ENCODE peak calls at places on chromosomes 7 and 10, in nine cellular contexts. One of them, this sample, is unnamed.

GRCh38 chr10:112461029-112461887 is 14.2 kb downstream of the VTI1A start:
- DNase-seq in type B pancreatic cell: no peak
- DNase-seq in neural crest cell: no peak
- DNase-seq in RWPE1: peak; percentile 26
- DNase-seq in spleen: no peak
- DNase-seq in EL: peak; percentile 84
- DNase-seq in BJ: no peak
- DNase-seq in activated T-cell treated with anti-CD3 and anti-CD28 coated beads for 48 hours: peak; percentile 32
- DNase-seq in NCI-H146: no peak
- DNase-seq in this sample: no peak

GRCh38 chr10:102704915-102705314 is 9.3 kb downstream of the ARL3 start:
- DNase-seq in type B pancreatic cell: no peak
- DNase-seq in neural crest cell: no peak
- DNase-seq in RWPE1: no peak
- DNase-seq in spleen: no peak
- DNase-seq in EL: peak; percentile 88
- DNase-seq in BJ: no peak
- DNase-seq in activated T-cell treated with anti-CD3 and anti-CD28 coated beads for 48 hours: no peak
- DNase-seq in NCI-H146: no peak
- DNase-seq in this sample: no peak

GRCh38 chr10:96995851-96996250 is 163.8 kb downstream of the LCOR start:
- DNase-seq in type B pancreatic cell: no peak
- DNase-seq in neural crest cell: no peak
- DNase-seq in RWPE1: no peak
- DNase-seq in spleen: no peak
- DNase-seq in EL: peak; percentile 67
- DNase-seq in BJ: no peak
- DNase-seq in activated T-cell treated with anti-CD3 and anti-CD28 coated beads for 48 hours: no peak
- DNase-seq in NCI-H146: no peak
- DNase-seq in this sample: no peak

GRCh38 chr10:86363184-86363832 is 3.3 kb downstream of the GRID1 start:
- DNase-seq in type B pancreatic cell: no peak
- DNase-seq in neural crest cell: peak; percentile 48
- DNase-seq in RWPE1: peak; percentile 44
- DNase-seq in spleen: peak; percentile 75
- DNase-seq in EL: no peak
- DNase-seq in BJ: no peak
- DNase-seq in activated T-cell treated with anti-CD3 and anti-CD28 coated beads for 48 hours: no peak
- DNase-seq in NCI-H146: peak; percentile 47
- DNase-seq in this sample: peak; percentile 17

GRCh38 chr7:117077658-117078057 is 124.4 kb downstream of the ST7 start:
- DNase-seq in type B pancreatic cell: no peak
- DNase-seq in neural crest cell: no peak
- DNase-seq in RWPE1: no peak
- DNase-seq in spleen: no peak
- DNase-seq in EL: no peak
- DNase-seq in BJ: no peak
- DNase-seq in activated T-cell treated with anti-CD3 and anti-CD28 coated beads for 48 hours: no peak
- DNase-seq in NCI-H146: peak; percentile 92
- DNase-seq in this sample: no peak

GRCh38 chr7:42197391-42197790 is 39.6 kb downstream of the GLI3 start:
- DNase-seq in type B pancreatic cell: no peak
- DNase-seq in neural crest cell: no peak
- DNase-seq in RWPE1: no peak
- DNase-seq in spleen: no peak
- DNase-seq in EL: peak; percentile 74
- DNase-seq in BJ: peak; percentile 48
- DNase-seq in activated T-cell treated with anti-CD3 and anti-CD28 coated beads for 48 hours: no peak
- DNase-seq in NCI-H146: no peak
- DNase-seq in this sample: no peak

GRCh38 chr7:4895766-4896165 is 12.2 kb upstream of the RADIL start:
- DNase-seq in type B pancreatic cell: no peak
- DNase-seq in neural crest cell: no peak
- DNase-seq in RWPE1: no peak
- DNase-seq in spleen: no peak
- DNase-seq in EL: no peak
- DNase-seq in BJ: no peak
- DNase-seq in activated T-cell treated with anti-CD3 and anti-CD28 coated beads for 48 hours: no peak
- DNase-seq in NCI-H146: no peak
- DNase-seq in this sample: no peak

GRCh38 chr7:144812379-144813283 is 23.2 kb downstream of the TPK1 start:
- DNase-seq in type B pancreatic cell: no peak
- DNase-seq in neural crest cell: no peak
- DNase-seq in RWPE1: no peak
- DNase-seq in spleen: no peak
- DNase-seq in EL: no peak
- DNase-seq in BJ: no peak
- DNase-seq in activated T-cell treated with anti-CD3 and anti-CD28 coated beads for 48 hours: no peak
- DNase-seq in NCI-H146: no peak
- DNase-seq in this sample: peak; percentile 9

GRCh38 chr10:63976538-63976937 is 455.3 kb downstream of the REEP3 start:
- DNase-seq in type B pancreatic cell: no peak
- DNase-seq in neural crest cell: peak; percentile 51
- DNase-seq in RWPE1: peak; percentile 11
- DNase-seq in spleen: no peak
- DNase-seq in EL: peak; percentile 36
- DNase-seq in BJ: no peak
- DNase-seq in activated T-cell treated with anti-CD3 and anti-CD28 coated beads for 48 hours: peak; percentile 24
- DNase-seq in NCI-H146: no peak
- DNase-seq in this sample: peak; percentile 14

GRCh38 chr7:102836206-102836938 is 76.4 kb upstream of the LRRC17 start:
- DNase-seq in type B pancreatic cell: no peak
- DNase-seq in neural crest cell: no peak
- DNase-seq in RWPE1: peak; percentile 74
- DNase-seq in spleen: no peak
- DNase-seq in EL: peak; percentile 93
- DNase-seq in BJ: peak; percentile 59
- DNase-seq in activated T-cell treated with anti-CD3 and anti-CD28 coated beads for 48 hours: no peak
- DNase-seq in NCI-H146: no peak
- DNase-seq in this sample: no peak

GRCh38 chr7:72751978-72752377 is 76.0 kb downstream of the TYW1B start:
- DNase-seq in type B pancreatic cell: no peak
- DNase-seq in neural crest cell: peak; percentile 10
- DNase-seq in RWPE1: no peak
- DNase-seq in spleen: no peak
- DNase-seq in EL: no peak
- DNase-seq in BJ: no peak
- DNase-seq in activated T-cell treated with anti-CD3 and anti-CD28 coated beads for 48 hours: no peak
- DNase-seq in NCI-H146: peak; percentile 16
- DNase-seq in this sample: no peak

GRCh38 chr7:5514440-5515035 is 90.9 kb upstream of the TNRC18 start:
- DNase-seq in type B pancreatic cell: no peak
- DNase-seq in neural crest cell: no peak
- DNase-seq in RWPE1: no peak
- DNase-seq in spleen: no peak
- DNase-seq in EL: peak; percentile 59
- DNase-seq in BJ: no peak
- DNase-seq in activated T-cell treated with anti-CD3 and anti-CD28 coated beads for 48 hours: no peak
- DNase-seq in NCI-H146: no peak
- DNase-seq in this sample: no peak

GRCh38 chr10:34407227-34407626 is 407.9 kb downstream of the PARD3 start:
- DNase-seq in type B pancreatic cell: no peak
- DNase-seq in neural crest cell: no peak
- DNase-seq in RWPE1: no peak
- DNase-seq in spleen: no peak
- DNase-seq in EL: peak; percentile 8
- DNase-seq in BJ: no peak
- DNase-seq in activated T-cell treated with anti-CD3 and anti-CD28 coated beads for 48 hours: no peak
- DNase-seq in NCI-H146: no peak
- DNase-seq in this sample: no peak

GRCh38 chr7:68556537-68556936 is 1041.7 kb upstream of the AUTS2 start:
- DNase-seq in type B pancreatic cell: no peak
- DNase-seq in neural crest cell: no peak
- DNase-seq in RWPE1: no peak
- DNase-seq in spleen: no peak
- DNase-seq in EL: no peak
- DNase-seq in BJ: no peak
- DNase-seq in activated T-cell treated with anti-CD3 and anti-CD28 coated beads for 48 hours: no peak
- DNase-seq in NCI-H146: no peak
- DNase-seq in this sample: no peak

GRCh38 chr10:10564081-10564480 is 453.6 kb upstream of the CELF2 start:
- DNase-seq in type B pancreatic cell: no peak
- DNase-seq in neural crest cell: no peak
- DNase-seq in RWPE1: no peak
- DNase-seq in spleen: no peak
- DNase-seq in EL: no peak
- DNase-seq in BJ: no peak
- DNase-seq in activated T-cell treated with anti-CD3 and anti-CD28 coated beads for 48 hours: no peak
- DNase-seq in NCI-H146: peak; percentile 76
- DNase-seq in this sample: no peak

GRCh38 chr7:2923291-2923781 is 79.2 kb upstream of the GNA12 start:
- DNase-seq in type B pancreatic cell: no peak
- DNase-seq in neural crest cell: no peak
- DNase-seq in RWPE1: no peak
- DNase-seq in spleen: peak; percentile 70
- DNase-seq in EL: no peak
- DNase-seq in BJ: no peak
- DNase-seq in activated T-cell treated with anti-CD3 and anti-CD28 coated beads for 48 hours: no peak
- DNase-seq in NCI-H146: no peak
- DNase-seq in this sample: no peak

GRCh38 chr10:121597504-121598241 is 571 bp downstream of the FGFR2 start:
- DNase-seq in type B pancreatic cell: no peak
- DNase-seq in neural crest cell: no peak
- DNase-seq in RWPE1: peak; percentile 23
- DNase-seq in spleen: no peak
- DNase-seq in EL: no peak
- DNase-seq in BJ: no peak
- DNase-seq in activated T-cell treated with anti-CD3 and anti-CD28 coated beads for 48 hours: no peak
- DNase-seq in NCI-H146: peak; percentile 52
- DNase-seq in this sample: no peak

GRCh38 chr7:45689011-45689796 is 115.0 kb downstream of the ADCY1 start:
- DNase-seq in type B pancreatic cell: peak; percentile 55
- DNase-seq in neural crest cell: no peak
- DNase-seq in RWPE1: peak; percentile 21
- DNase-seq in spleen: peak; percentile 68
- DNase-seq in EL: peak; percentile 90
- DNase-seq in BJ: peak; percentile 28
- DNase-seq in activated T-cell treated with anti-CD3 and anti-CD28 coated beads for 48 hours: no peak
- DNase-seq in NCI-H146: no peak
- DNase-seq in this sample: no peak

GRCh38 chr10:119281581-119282071 is 74.3 kb downstream of the GRK5 start:
- DNase-seq in type B pancreatic cell: no peak
- DNase-seq in neural crest cell: no peak
- DNase-seq in RWPE1: no peak
- DNase-seq in spleen: peak; percentile 22
- DNase-seq in EL: peak; percentile 16
- DNase-seq in BJ: no peak
- DNase-seq in activated T-cell treated with anti-CD3 and anti-CD28 coated beads for 48 hours: no peak
- DNase-seq in NCI-H146: no peak
- DNase-seq in this sample: no peak

GRCh38 chr7:85896531-85896930 is 709.7 kb upstream of the SEMA3D start:
- DNase-seq in type B pancreatic cell: no peak
- DNase-seq in neural crest cell: no peak
- DNase-seq in RWPE1: no peak
- DNase-seq in spleen: no peak
- DNase-seq in EL: no peak
- DNase-seq in BJ: no peak
- DNase-seq in activated T-cell treated with anti-CD3 and anti-CD28 coated beads for 48 hours: no peak
- DNase-seq in NCI-H146: no peak
- DNase-seq in this sample: no peak